ENCODE peak calls at places on chromosomes 16 and 17, in ten cellular contexts. One of them, this sample, is unnamed.

GRCh38 chr16:87076950-87077749 is 240.0 kb downstream of the C16orf95 start:
- DNase-seq in NCI-H524 treated with DMSO at 0.1 percent for 48 hours: peak
- DNase-seq in pons: no peak
- DNase-seq in bronchial epithelial cell: peak
- DNase-seq in activated CD4-positive, CD25-positive, alpha-beta regulatory T cell: no peak
- DNase-seq in tibial artery: peak
- DNase-seq in head of caudate nucleus: no peak
- DNase-seq in heart left ventricle: no peak
- DNase-seq in C1 segment of cervical spinal cord: no peak
- DNase-seq in AG10803: peak
- DNase-seq in this sample: no peak

GRCh38 chr16:20166531-20167235 is 93.0 kb upstream of the GPR139 start:
- DNase-seq in NCI-H524 treated with DMSO at 0.1 percent for 48 hours: no peak
- DNase-seq in pons: no peak
- DNase-seq in bronchial epithelial cell: no peak
- DNase-seq in activated CD4-positive, CD25-positive, alpha-beta regulatory T cell: no peak
- DNase-seq in tibial artery: no peak
- DNase-seq in head of caudate nucleus: no peak
- DNase-seq in heart left ventricle: no peak
- DNase-seq in C1 segment of cervical spinal cord: no peak
- DNase-seq in AG10803: no peak
- DNase-seq in this sample: no peak

GRCh38 chr17:51103050-51103449 is 17.6 kb downstream of the SPAG9 start:
- DNase-seq in NCI-H524 treated with DMSO at 0.1 percent for 48 hours: no peak
- DNase-seq in pons: no peak
- DNase-seq in bronchial epithelial cell: no peak
- DNase-seq in activated CD4-positive, CD25-positive, alpha-beta regulatory T cell: no peak
- DNase-seq in tibial artery: no peak
- DNase-seq in head of caudate nucleus: no peak
- DNase-seq in heart left ventricle: no peak
- DNase-seq in C1 segment of cervical spinal cord: no peak
- DNase-seq in AG10803: no peak
- DNase-seq in this sample: no peak

GRCh38 chr16:28140788-28141618 is 70.8 kb downstream of the XPO6 start:
- DNase-seq in NCI-H524 treated with DMSO at 0.1 percent for 48 hours: no peak
- DNase-seq in pons: no peak
- DNase-seq in bronchial epithelial cell: peak
- DNase-seq in activated CD4-positive, CD25-positive, alpha-beta regulatory T cell: no peak
- DNase-seq in tibial artery: no peak
- DNase-seq in head of caudate nucleus: no peak
- DNase-seq in heart left ventricle: no peak
- DNase-seq in C1 segment of cervical spinal cord: no peak
- DNase-seq in AG10803: no peak
- DNase-seq in this sample: no peak

GRCh38 chr17:16477255-16477654 is 14.7 kb downstream of the LRRC75A start:
- DNase-seq in NCI-H524 treated with DMSO at 0.1 percent for 48 hours: no peak
- DNase-seq in pons: no peak
- DNase-seq in bronchial epithelial cell: peak
- DNase-seq in activated CD4-positive, CD25-positive, alpha-beta regulatory T cell: no peak
- DNase-seq in tibial artery: no peak
- DNase-seq in head of caudate nucleus: no peak
- DNase-seq in heart left ventricle: peak
- DNase-seq in C1 segment of cervical spinal cord: no peak
- DNase-seq in AG10803: peak
- DNase-seq in this sample: no peak

GRCh38 chr17:38418069-38418692 is 10.1 kb upstream of the ARHGAP23 start:
- DNase-seq in NCI-H524 treated with DMSO at 0.1 percent for 48 hours: no peak
- DNase-seq in pons: no peak
- DNase-seq in bronchial epithelial cell: no peak
- DNase-seq in activated CD4-positive, CD25-positive, alpha-beta regulatory T cell: no peak
- DNase-seq in tibial artery: no peak
- DNase-seq in head of caudate nucleus: no peak
- DNase-seq in heart left ventricle: no peak
- DNase-seq in C1 segment of cervical spinal cord: no peak
- DNase-seq in AG10803: no peak
- DNase-seq in this sample: no peak

GRCh38 chr16:47565454-47565853 is 104.3 kb downstream of the PHKB start:
- DNase-seq in NCI-H524 treated with DMSO at 0.1 percent for 48 hours: no peak
- DNase-seq in pons: peak
- DNase-seq in bronchial epithelial cell: peak
- DNase-seq in activated CD4-positive, CD25-positive, alpha-beta regulatory T cell: no peak
- DNase-seq in tibial artery: peak
- DNase-seq in head of caudate nucleus: peak
- DNase-seq in heart left ventricle: peak
- DNase-seq in C1 segment of cervical spinal cord: no peak
- DNase-seq in AG10803: peak
- DNase-seq in this sample: no peak

GRCh38 chr17:43213545-43213944 is 1.9 kb downstream of the TMEM106A start:
- DNase-seq in NCI-H524 treated with DMSO at 0.1 percent for 48 hours: no peak
- DNase-seq in pons: no peak
- DNase-seq in bronchial epithelial cell: no peak
- DNase-seq in activated CD4-positive, CD25-positive, alpha-beta regulatory T cell: no peak
- DNase-seq in tibial artery: no peak
- DNase-seq in head of caudate nucleus: no peak
- DNase-seq in heart left ventricle: no peak
- DNase-seq in C1 segment of cervical spinal cord: no peak
- DNase-seq in AG10803: no peak
- DNase-seq in this sample: no peak

This sample was measured in hippocampal formation.